ENCODE peak calls at places on chromosomes 5 and 9, in eight cellular contexts. One of them, this sample, is unnamed.

GRCh38 chr5:147055304-147055826 is 176.8 kb upstream of the PPP2R2B start:
- DNase-seq in HCT116: no peak
- DNase-seq in thyroid gland: no peak
- DNase-seq in fibroblast of lung: no peak
- DNase-seq in breast epithelium: no peak
- DNase-seq in BE2C: no peak
- DNase-seq in heart left ventricle: no peak
- DNase-seq in tibial nerve: no peak
- DNase-seq in this sample: no peak

GRCh38 chr9:109132473-109133095 is 12.8 kb upstream of the TMEM245 start:
- DNase-seq in HCT116: no peak
- DNase-seq in thyroid gland: no peak
- DNase-seq in fibroblast of lung: no peak
- DNase-seq in breast epithelium: no peak
- DNase-seq in BE2C: no peak
- DNase-seq in heart left ventricle: no peak
- DNase-seq in tibial nerve: no peak
- DNase-seq in this sample: no peak

GRCh38 chr5:40227927-40228326 is 451.8 kb upstream of the PTGER4 start:
- DNase-seq in HCT116: no peak
- DNase-seq in thyroid gland: no peak
- DNase-seq in fibroblast of lung: no peak
- DNase-seq in breast epithelium: no peak
- DNase-seq in BE2C: no peak
- DNase-seq in heart left ventricle: no peak
- DNase-seq in tibial nerve: no peak
- DNase-seq in this sample: no peak

GRCh38 chr5:50808406-50808805 is 142.0 kb downstream of the PARP8 start:
- DNase-seq in HCT116: no peak
- DNase-seq in thyroid gland: no peak
- DNase-seq in fibroblast of lung: no peak
- DNase-seq in breast epithelium: no peak
- DNase-seq in BE2C: no peak
- DNase-seq in heart left ventricle: no peak
- DNase-seq in tibial nerve: no peak
- DNase-seq in this sample: no peak

GRCh38 chr9:125634040-125634717 is 72.8 kb downstream of the MAPKAP1 start:
- DNase-seq in HCT116: no peak
- DNase-seq in thyroid gland: no peak
- DNase-seq in fibroblast of lung: peak; percentile 57
- DNase-seq in breast epithelium: no peak
- DNase-seq in BE2C: no peak
- DNase-seq in heart left ventricle: no peak
- DNase-seq in tibial nerve: no peak
- DNase-seq in this sample: no peak

GRCh38 chr5:136023935-136024645 is 4.7 kb upstream of the TGFBI start:
- DNase-seq in HCT116: no peak
- DNase-seq in thyroid gland: no peak
- DNase-seq in fibroblast of lung: peak; percentile 97
- DNase-seq in breast epithelium: no peak
- DNase-seq in BE2C: no peak
- DNase-seq in heart left ventricle: no peak
- DNase-seq in tibial nerve: no peak
- DNase-seq in this sample: no peak

GRCh38 chr9:105341784-105342183 is 97.3 kb downstream of the SLC44A1 start:
- DNase-seq in HCT116: no peak
- DNase-seq in thyroid gland: no peak
- DNase-seq in fibroblast of lung: peak; percentile 23
- DNase-seq in breast epithelium: no peak
- DNase-seq in BE2C: no peak
- DNase-seq in heart left ventricle: no peak
- DNase-seq in tibial nerve: no peak
- DNase-seq in this sample: no peak

GRCh38 chr5:122252319-122252718 is 59.7 kb upstream of the SNCAIP start:
- DNase-seq in HCT116: no peak
- DNase-seq in thyroid gland: no peak
- DNase-seq in fibroblast of lung: peak; percentile 11
- DNase-seq in breast epithelium: no peak
- DNase-seq in BE2C: no peak
- DNase-seq in heart left ventricle: no peak
- DNase-seq in tibial nerve: no peak
- DNase-seq in this sample: peak; percentile 15

GRCh38 chr5:134938020-134938419 is 29.7 kb upstream of the CATSPER3 start:
- DNase-seq in HCT116: no peak
- DNase-seq in thyroid gland: no peak
- DNase-seq in fibroblast of lung: no peak
- DNase-seq in breast epithelium: no peak
- DNase-seq in BE2C: peak; percentile 64
- DNase-seq in heart left ventricle: no peak
- DNase-seq in tibial nerve: no peak
- DNase-seq in this sample: no peak

GRCh38 chr9:69645488-69645887 is 26.7 kb downstream of the APBA1 start:
- DNase-seq in HCT116: peak; percentile 8
- DNase-seq in thyroid gland: peak; percentile 87
- DNase-seq in fibroblast of lung: no peak
- DNase-seq in breast epithelium: peak; percentile 68
- DNase-seq in BE2C: no peak
- DNase-seq in heart left ventricle: no peak
- DNase-seq in tibial nerve: no peak
- DNase-seq in this sample: peak; percentile 81

GRCh38 chr5:35138232-35138631 is 90.5 kb upstream of the AGXT2 start:
- DNase-seq in HCT116: no peak
- DNase-seq in thyroid gland: no peak
- DNase-seq in fibroblast of lung: peak; percentile 32
- DNase-seq in breast epithelium: no peak
- DNase-seq in BE2C: no peak
- DNase-seq in heart left ventricle: no peak
- DNase-seq in tibial nerve: no peak
- DNase-seq in this sample: no peak

GRCh38 chr9:135379540-135380267 is 99.9 kb upstream of the PPP1R26 start:
- DNase-seq in HCT116: no peak
- DNase-seq in thyroid gland: no peak
- DNase-seq in fibroblast of lung: no peak
- DNase-seq in breast epithelium: no peak
- DNase-seq in BE2C: no peak
- DNase-seq in heart left ventricle: no peak
- DNase-seq in tibial nerve: no peak
- DNase-seq in this sample: no peak

GRCh38 chr9:5336683-5337082 is 3.0 kb downstream of the RLN1 start:
- DNase-seq in HCT116: no peak
- DNase-seq in thyroid gland: no peak
- DNase-seq in fibroblast of lung: no peak
- DNase-seq in breast epithelium: no peak
- DNase-seq in BE2C: no peak
- DNase-seq in heart left ventricle: no peak
- DNase-seq in tibial nerve: no peak
- DNase-seq in this sample: no peak

GRCh38 chr9:93670208-93671029 is 94.0 kb downstream of the PHF2 start:
- DNase-seq in HCT116: no peak
- DNase-seq in thyroid gland: no peak
- DNase-seq in fibroblast of lung: peak; percentile 25
- DNase-seq in breast epithelium: no peak
- DNase-seq in BE2C: peak; percentile 51
- DNase-seq in heart left ventricle: peak; percentile 11
- DNase-seq in tibial nerve: peak; percentile 4
- DNase-seq in this sample: no peak

GRCh38 chr5:130710596-130710995 is 454.5 kb downstream of the HINT1 start:
- DNase-seq in HCT116: no peak
- DNase-seq in thyroid gland: no peak
- DNase-seq in fibroblast of lung: peak; percentile 84
- DNase-seq in breast epithelium: no peak
- DNase-seq in BE2C: no peak
- DNase-seq in heart left ventricle: no peak
- DNase-seq in tibial nerve: no peak
- DNase-seq in this sample: no peak

GRCh38 chr5:145825751-145826180 is 9.4 kb downstream of the PRELID2 start:
- DNase-seq in HCT116: peak; percentile 39
- DNase-seq in thyroid gland: no peak
- DNase-seq in fibroblast of lung: peak; percentile 56
- DNase-seq in breast epithelium: no peak
- DNase-seq in BE2C: peak; percentile 11
- DNase-seq in heart left ventricle: no peak
- DNase-seq in tibial nerve: no peak
- DNase-seq in this sample: no peak

GRCh38 chr9:109914280-109915027 is 134.5 kb downstream of the PALM2AKAP2 start:
- DNase-seq in HCT116: no peak
- DNase-seq in thyroid gland: peak; percentile 77
- DNase-seq in fibroblast of lung: peak; percentile 96
- DNase-seq in breast epithelium: no peak
- DNase-seq in BE2C: no peak
- DNase-seq in heart left ventricle: no peak
- DNase-seq in tibial nerve: no peak
- DNase-seq in this sample: no peak

GRCh38 chr9:4174781-4175180 is 125.1 kb downstream of the GLIS3 start:
- DNase-seq in HCT116: no peak
- DNase-seq in thyroid gland: peak; percentile 13
- DNase-seq in fibroblast of lung: no peak
- DNase-seq in breast epithelium: no peak
- DNase-seq in BE2C: no peak
- DNase-seq in heart left ventricle: no peak
- DNase-seq in tibial nerve: no peak
- DNase-seq in this sample: no peak

GRCh38 chr9:133658442-133659431 is 22.6 kb downstream of the DBH start:
- DNase-seq in HCT116: peak; percentile 15
- DNase-seq in thyroid gland: peak; percentile 62
- DNase-seq in fibroblast of lung: peak; percentile 58
- DNase-seq in breast epithelium: no peak
- DNase-seq in BE2C: peak; percentile 79
- DNase-seq in heart left ventricle: peak; percentile 32
- DNase-seq in tibial nerve: peak; percentile 45
- DNase-seq in this sample: peak; percentile 21

GRCh38 chr9:137192859-137193258 is 4.4 kb downstream of the SSNA1 start:
- DNase-seq in HCT116: no peak
- DNase-seq in thyroid gland: no peak
- DNase-seq in fibroblast of lung: no peak
- DNase-seq in breast epithelium: no peak
- DNase-seq in BE2C: no peak
- DNase-seq in heart left ventricle: no peak
- DNase-seq in tibial nerve: no peak
- DNase-seq in this sample: no peak

GRCh38 chr9:137193771-137194170 is 5.3 kb downstream of the SSNA1 start:
- DNase-seq in HCT116: no peak
- DNase-seq in thyroid gland: no peak
- DNase-seq in fibroblast of lung: no peak
- DNase-seq in breast epithelium: no peak
- DNase-seq in BE2C: no peak
- DNase-seq in heart left ventricle: no peak
- DNase-seq in tibial nerve: no peak
- DNase-seq in this sample: no peak

GRCh38 chr9:137191245-137191644 is 2.8 kb downstream of the SSNA1 start:
- DNase-seq in HCT116: no peak
- DNase-seq in thyroid gland: no peak
- DNase-seq in fibroblast of lung: no peak
- DNase-seq in breast epithelium: no peak
- DNase-seq in BE2C: no peak
- DNase-seq in heart left ventricle: no peak
- DNase-seq in tibial nerve: no peak
- DNase-seq in this sample: no peak

GRCh38 chr9:137191691-137192447 is 3.4 kb downstream of the SSNA1 start:
- DNase-seq in HCT116: no peak
- DNase-seq in thyroid gland: no peak
- DNase-seq in fibroblast of lung: no peak
- DNase-seq in breast epithelium: no peak
- DNase-seq in BE2C: no peak
- DNase-seq in heart left ventricle: no peak
- DNase-seq in tibial nerve: no peak
- DNase-seq in this sample: no peak

GRCh38 chr9:137192448-137192780 is 3.9 kb downstream of the SSNA1 start:
- DNase-seq in HCT116: no peak
- DNase-seq in thyroid gland: no peak
- DNase-seq in fibroblast of lung: no peak
- DNase-seq in breast epithelium: no peak
- DNase-seq in BE2C: no peak
- DNase-seq in heart left ventricle: no peak
- DNase-seq in tibial nerve: no peak
- DNase-seq in this sample: no peak
- H3K4me1 ChIP-seq in HCT116: peaks cover 26% of the 10 kb centered on the region
- H3K4me1 ChIP-seq in thyroid gland: peaks cover 23% of the 10 kb centered on the region
- H3K4me1 ChIP-seq in fibroblast of lung: peaks cover 12% of the 10 kb centered on the region
- H3K4me1 ChIP-seq in breast epithelium: peaks cover 33% of the 10 kb centered on the region
- H3K4me1 ChIP-seq in BE2C: peaks cover 4% of the 10 kb centered on the region
- H3K4me1 ChIP-seq in heart left ventricle: peaks cover 49% of the 10 kb centered on the region
- H3K4me1 ChIP-seq in tibial nerve: peaks cover 22% of the 10 kb centered on the region
- H3K4me1 ChIP-seq in this sample: peaks cover 33% of the 10 kb centered on the region

DNA sequence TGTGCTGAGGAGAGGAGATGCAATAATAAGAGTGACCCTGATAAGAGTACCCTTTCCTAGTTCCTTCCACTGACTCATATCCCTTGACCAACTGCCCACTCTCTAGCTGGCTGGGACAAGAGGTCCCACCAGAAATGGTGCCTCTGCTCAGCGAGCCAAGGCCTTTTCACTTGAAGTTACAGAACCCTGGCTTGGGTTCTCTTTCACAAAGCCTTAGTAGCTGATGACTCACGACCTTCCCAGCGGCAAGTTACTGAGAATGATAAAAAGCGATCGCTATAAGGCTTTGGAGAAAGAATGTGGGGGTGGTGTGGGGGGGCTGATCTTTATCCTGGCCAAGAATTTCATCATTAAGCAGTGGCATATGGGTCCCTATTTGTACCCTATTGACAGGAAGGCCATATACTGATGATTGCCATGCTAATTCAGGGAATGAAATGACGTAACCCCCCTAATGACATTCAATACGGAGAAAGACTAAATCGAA is 90.3 kb downstream of the FBXO38 start:
- DNase-seq in HCT116: no peak
- DNase-seq in thyroid gland: peak; percentile 12
- DNase-seq in fibroblast of lung: peak; percentile 83
- DNase-seq in breast epithelium: no peak
- DNase-seq in BE2C: no peak
- DNase-seq in heart left ventricle: peak; percentile 68
- DNase-seq in tibial nerve: no peak
- DNase-seq in this sample: no peak
- TF ChIP-seq CTCF in HCT116: no peak
- TF ChIP-seq CTCF in thyroid gland: no peak
- TF ChIP-seq CTCF in fibroblast of lung: no peak
- TF ChIP-seq CTCF in breast epithelium: no peak
- TF ChIP-seq CTCF in BE2C: no peak
- TF ChIP-seq CTCF in heart left ventricle: no peak
- TF ChIP-seq CTCF in tibial nerve: no peak
- TF ChIP-seq CTCF in this sample: no peak

DNA sequence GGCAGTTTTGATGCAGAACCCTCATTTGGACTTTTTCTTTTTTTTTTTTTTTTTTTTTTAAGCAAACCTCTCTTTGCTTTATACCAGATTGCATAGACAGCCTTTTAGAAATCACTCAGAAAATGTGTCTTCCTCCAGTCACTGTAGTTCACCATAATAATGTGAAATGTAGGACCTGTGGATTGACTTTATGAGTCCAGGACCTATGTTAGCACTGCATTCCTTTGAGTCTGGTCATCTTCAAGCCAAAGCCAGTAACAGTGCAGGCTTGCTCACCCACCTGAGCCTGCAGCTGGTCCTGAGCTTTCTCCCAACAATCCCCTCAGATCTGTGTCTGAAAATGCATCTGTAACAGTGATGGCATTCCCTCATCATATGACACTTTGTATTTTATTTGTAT is 110.7 kb upstream of the NFIL3 start:
- DNase-seq in HCT116: no peak
- DNase-seq in thyroid gland: no peak
- DNase-seq in fibroblast of lung: peak; percentile 78
- DNase-seq in breast epithelium: no peak
- DNase-seq in BE2C: no peak
- DNase-seq in heart left ventricle: no peak
- DNase-seq in tibial nerve: no peak
- DNase-seq in this sample: no peak
- H3K36me3 ChIP-seq in HCT116: no peaks in the 10 kb centered on the region
- H3K36me3 ChIP-seq in thyroid gland: no peaks in the 10 kb centered on the region
- H3K36me3 ChIP-seq in fibroblast of lung: no peaks in the 10 kb centered on the region
- H3K36me3 ChIP-seq in breast epithelium: no peaks in the 10 kb centered on the region
- H3K36me3 ChIP-seq in BE2C: no peaks in the 10 kb centered on the region
- H3K36me3 ChIP-seq in heart left ventricle: no peaks in the 10 kb centered on the region
- H3K36me3 ChIP-seq in tibial nerve: no peaks in the 10 kb centered on the region
- H3K36me3 ChIP-seq in this sample: no peaks in the 10 kb centered on the region

GRCh38 chr5:87121315-87122170 is 146.1 kb upstream of the RASA1 start:
- DNase-seq in HCT116: peak; percentile 71
- DNase-seq in thyroid gland: no peak
- DNase-seq in fibroblast of lung: peak; percentile 94
- DNase-seq in breast epithelium: no peak
- DNase-seq in BE2C: no peak
- DNase-seq in heart left ventricle: no peak
- DNase-seq in tibial nerve: no peak
- DNase-seq in this sample: no peak
- H3K4me1 ChIP-seq in HCT116: peaks cover 18% of the 10 kb centered on the region
- H3K4me1 ChIP-seq in thyroid gland: peaks cover 9% of the 10 kb centered on the region
- H3K4me1 ChIP-seq in fibroblast of lung: peaks cover 19% of the 10 kb centered on the region
- H3K4me1 ChIP-seq in breast epithelium: peaks cover 6% of the 10 kb centered on the region
- H3K4me1 ChIP-seq in BE2C: no peaks in the 10 kb centered on the region
- H3K4me1 ChIP-seq in heart left ventricle: no peaks in the 10 kb centered on the region
- H3K4me1 ChIP-seq in tibial nerve: peaks cover 6% of the 10 kb centered on the region
- H3K4me1 ChIP-seq in this sample: no peaks in the 10 kb centered on the region

This sample was measured in prostate gland.